ENCODE peak calls at places on chromosome 1, in eight cellular contexts. One of them, this sample, is unnamed. For H3K4me1, the result is how much of the 10 kb centered on the place peaks cover.

GRCh38 chr1:203692565-203693470 is 66.2 kb downstream of the ATP2B4 start:
- DNase-seq in uterus: peak
- DNase-seq in Karpas-422: no peak
- DNase-seq in A673: peak
- DNase-seq in tibial artery: peak
- DNase-seq in fibroblast of lung: peak
- DNase-seq in A549: peak
- DNase-seq in right cardiac atrium: peak
- DNase-seq in this sample: peak

GRCh38 chr1:107153033-107153432 is 12.2 kb downstream of the NTNG1 start:
- DNase-seq in uterus: no peak
- DNase-seq in Karpas-422: peak
- DNase-seq in A673: no peak
- DNase-seq in tibial artery: no peak
- DNase-seq in fibroblast of lung: no peak
- DNase-seq in A549: no peak
- DNase-seq in right cardiac atrium: no peak
- DNase-seq in this sample: no peak

GRCh38 chr1:160910351-160910750 is 25.4 kb upstream of the ITLN1 start:
- DNase-seq in uterus: no peak
- DNase-seq in Karpas-422: no peak
- DNase-seq in A673: no peak
- DNase-seq in tibial artery: no peak
- DNase-seq in fibroblast of lung: no peak
- DNase-seq in A549: no peak
- DNase-seq in right cardiac atrium: no peak
- DNase-seq in this sample: no peak

GRCh38 chr1:109640285-109640865 is 15.5 kb upstream of the GSTM4 start:
- DNase-seq in uterus: peak
- DNase-seq in Karpas-422: peak
- DNase-seq in A673: peak
- DNase-seq in tibial artery: peak
- DNase-seq in fibroblast of lung: peak
- DNase-seq in A549: no peak
- DNase-seq in right cardiac atrium: peak
- DNase-seq in this sample: peak

GRCh38 chr1:35577071-35577998 is 4.2 kb downstream of the TFAP2E start:
- DNase-seq in uterus: no peak
- DNase-seq in Karpas-422: peak
- DNase-seq in A673: no peak
- DNase-seq in tibial artery: no peak
- DNase-seq in fibroblast of lung: no peak
- DNase-seq in A549: no peak
- DNase-seq in right cardiac atrium: peak
- DNase-seq in this sample: no peak

GRCh38 chr1:84208935-84209334 is 64.9 kb downstream of the PRKACB start:
- DNase-seq in uterus: no peak
- DNase-seq in Karpas-422: no peak
- DNase-seq in A673: no peak
- DNase-seq in tibial artery: no peak
- DNase-seq in fibroblast of lung: no peak
- DNase-seq in A549: no peak
- DNase-seq in right cardiac atrium: no peak
- DNase-seq in this sample: no peak

GRCh38 chr1:182721525-182721924 is 37.1 kb upstream of the RGS8 start:
- DNase-seq in uterus: no peak
- DNase-seq in Karpas-422: no peak
- DNase-seq in A673: no peak
- DNase-seq in tibial artery: no peak
- DNase-seq in fibroblast of lung: no peak
- DNase-seq in A549: no peak
- DNase-seq in right cardiac atrium: no peak
- DNase-seq in this sample: no peak

GRCh38 chr1:193325771-193326170 is 139.4 kb upstream of the B3GALT2 start:
- DNase-seq in uterus: no peak
- DNase-seq in Karpas-422: no peak
- DNase-seq in A673: no peak
- DNase-seq in tibial artery: no peak
- DNase-seq in fibroblast of lung: no peak
- DNase-seq in A549: no peak
- DNase-seq in right cardiac atrium: no peak
- DNase-seq in this sample: no peak

GRCh38 chr1:79472067-79472656 is 465.6 kb upstream of the ADGRL4 start:
- DNase-seq in uterus: no peak
- DNase-seq in Karpas-422: no peak
- DNase-seq in A673: no peak
- DNase-seq in tibial artery: no peak
- DNase-seq in fibroblast of lung: no peak
- DNase-seq in A549: no peak
- DNase-seq in right cardiac atrium: no peak
- DNase-seq in this sample: no peak

GRCh38 chr1:213123532-213123931 is 72.5 kb downstream of the RPS6KC1 start:
- DNase-seq in uterus: no peak
- DNase-seq in Karpas-422: no peak
- DNase-seq in A673: no peak
- DNase-seq in tibial artery: no peak
- DNase-seq in fibroblast of lung: peak
- DNase-seq in A549: no peak
- DNase-seq in right cardiac atrium: no peak
- DNase-seq in this sample: peak

GRCh38 chr1:234478152-234478480 is 863 bp downstream of the TARBP1 start:
- DNase-seq in uterus: no peak
- DNase-seq in Karpas-422: peak
- DNase-seq in A673: peak
- DNase-seq in tibial artery: peak
- DNase-seq in fibroblast of lung: peak
- DNase-seq in A549: peak
- DNase-seq in right cardiac atrium: no peak
- DNase-seq in this sample: peak

GRCh38 chr1:4177425-4178150 is 277.5 kb upstream of the C1orf174 start:
- DNase-seq in uterus: no peak
- DNase-seq in Karpas-422: no peak
- DNase-seq in A673: no peak
- DNase-seq in tibial artery: no peak
- DNase-seq in fibroblast of lung: no peak
- DNase-seq in A549: no peak
- DNase-seq in right cardiac atrium: no peak
- DNase-seq in this sample: no peak

GRCh38 chr1:183731151-183731550 is 73.8 kb upstream of the RGL1 start:
- DNase-seq in uterus: no peak
- DNase-seq in Karpas-422: no peak
- DNase-seq in A673: no peak
- DNase-seq in tibial artery: no peak
- DNase-seq in fibroblast of lung: no peak
- DNase-seq in A549: no peak
- DNase-seq in right cardiac atrium: no peak
- DNase-seq in this sample: no peak

GRCh38 chr1:93142161-93142560 is 38.1 kb downstream of the TMED5 start:
- DNase-seq in uterus: no peak
- DNase-seq in Karpas-422: no peak
- DNase-seq in A673: no peak
- DNase-seq in tibial artery: no peak
- DNase-seq in fibroblast of lung: no peak
- DNase-seq in A549: no peak
- DNase-seq in right cardiac atrium: no peak
- DNase-seq in this sample: no peak

GRCh38 chr1:156627313-156627880 is 8.2 kb downstream of the HAPLN2 start:
- DNase-seq in uterus: no peak
- DNase-seq in Karpas-422: no peak
- DNase-seq in A673: peak
- DNase-seq in tibial artery: no peak
- DNase-seq in fibroblast of lung: peak
- DNase-seq in A549: peak
- DNase-seq in right cardiac atrium: no peak
- DNase-seq in this sample: peak

GRCh38 chr1:47180603-47181094 is 9.2 kb downstream of the PDZK1IP1 start:
- DNase-seq in uterus: no peak
- DNase-seq in Karpas-422: no peak
- DNase-seq in A673: no peak
- DNase-seq in tibial artery: no peak
- DNase-seq in fibroblast of lung: no peak
- DNase-seq in A549: no peak
- DNase-seq in right cardiac atrium: no peak
- DNase-seq in this sample: no peak

GRCh38 chr1:19453843-19454242 is 31.5 kb downstream of the CAPZB start:
- DNase-seq in uterus: no peak
- DNase-seq in Karpas-422: peak
- DNase-seq in A673: peak
- DNase-seq in tibial artery: no peak
- DNase-seq in fibroblast of lung: no peak
- DNase-seq in A549: no peak
- DNase-seq in right cardiac atrium: peak
- DNase-seq in this sample: no peak
- H3K4me1 ChIP-seq in uterus: under half
- H3K4me1 ChIP-seq in Karpas-422: half or more
- H3K4me1 ChIP-seq in A673: half or more
- H3K4me1 ChIP-seq in tibial artery: half or more
- H3K4me1 ChIP-seq in fibroblast of lung: half or more
- H3K4me1 ChIP-seq in A549: under half
- H3K4me1 ChIP-seq in right cardiac atrium: half or more
- H3K4me1 ChIP-seq in this sample: half or more

DNA sequence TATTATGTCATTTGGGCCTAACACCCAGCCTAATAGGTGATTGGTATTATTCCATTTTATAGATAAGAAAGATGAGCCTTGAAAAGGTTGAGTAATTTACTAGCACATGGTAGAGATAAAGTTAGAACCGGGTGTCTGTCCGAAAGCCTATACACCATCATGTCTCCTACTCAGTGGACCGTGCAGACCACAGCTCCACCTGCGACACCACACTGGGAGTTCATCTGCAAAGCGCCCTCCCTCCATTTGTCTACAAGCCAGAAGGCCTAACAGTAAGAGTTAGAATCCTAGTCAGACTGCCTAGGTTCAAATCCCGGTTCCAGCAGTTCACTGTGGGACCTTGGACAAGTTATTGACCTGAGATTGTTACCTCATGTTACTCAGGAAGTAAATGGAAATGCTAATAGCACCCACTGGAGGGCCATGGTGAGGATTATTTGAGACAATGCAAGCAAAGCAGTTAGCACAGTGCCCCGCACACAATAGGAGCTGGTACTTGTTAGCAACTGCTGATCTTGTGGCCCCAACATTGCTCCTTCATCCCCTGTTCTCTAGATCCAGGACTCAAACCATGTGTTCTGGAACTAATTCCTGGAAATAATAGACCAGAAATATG is 20.5 kb downstream of the ARMH1 start:
- DNase-seq in uterus: no peak
- DNase-seq in Karpas-422: peak
- DNase-seq in A673: no peak
- DNase-seq in tibial artery: no peak
- DNase-seq in fibroblast of lung: no peak
- DNase-seq in A549: no peak
- DNase-seq in right cardiac atrium: no peak
- DNase-seq in this sample: no peak
- H3K4me1 ChIP-seq in uterus: under half
- H3K4me1 ChIP-seq in Karpas-422: under half
- H3K4me1 ChIP-seq in A673: under half
- H3K4me1 ChIP-seq in tibial artery: under half
- H3K4me1 ChIP-seq in fibroblast of lung: under half
- H3K4me1 ChIP-seq in A549: under half
- H3K4me1 ChIP-seq in right cardiac atrium: under half
- H3K4me1 ChIP-seq in this sample: under half

GRCh38 chr1:208235356-208235982 is 8.7 kb downstream of the PLXNA2 start:
- DNase-seq in uterus: no peak
- DNase-seq in Karpas-422: no peak
- DNase-seq in A673: no peak
- DNase-seq in tibial artery: no peak
- DNase-seq in fibroblast of lung: no peak
- DNase-seq in A549: no peak
- DNase-seq in right cardiac atrium: no peak
- DNase-seq in this sample: no peak

GRCh38 chr1:208239518-208240381 is 4.4 kb downstream of the PLXNA2 start:
- DNase-seq in uterus: no peak
- DNase-seq in Karpas-422: no peak
- DNase-seq in A673: no peak
- DNase-seq in tibial artery: no peak
- DNase-seq in fibroblast of lung: no peak
- DNase-seq in A549: no peak
- DNase-seq in right cardiac atrium: no peak
- DNase-seq in this sample: no peak

GRCh38 chr1:208238710-208239517 is 5.3 kb downstream of the PLXNA2 start:
- DNase-seq in uterus: peak
- DNase-seq in Karpas-422: peak
- DNase-seq in A673: peak
- DNase-seq in tibial artery: no peak
- DNase-seq in fibroblast of lung: peak
- DNase-seq in A549: peak
- DNase-seq in right cardiac atrium: no peak
- DNase-seq in this sample: peak

GRCh38 chr1:208235983-208236761 is 8.0 kb downstream of the PLXNA2 start:
- DNase-seq in uterus: peak
- DNase-seq in Karpas-422: no peak
- DNase-seq in A673: no peak
- DNase-seq in tibial artery: peak
- DNase-seq in fibroblast of lung: peak
- DNase-seq in A549: no peak
- DNase-seq in right cardiac atrium: peak
- DNase-seq in this sample: peak

DNA sequence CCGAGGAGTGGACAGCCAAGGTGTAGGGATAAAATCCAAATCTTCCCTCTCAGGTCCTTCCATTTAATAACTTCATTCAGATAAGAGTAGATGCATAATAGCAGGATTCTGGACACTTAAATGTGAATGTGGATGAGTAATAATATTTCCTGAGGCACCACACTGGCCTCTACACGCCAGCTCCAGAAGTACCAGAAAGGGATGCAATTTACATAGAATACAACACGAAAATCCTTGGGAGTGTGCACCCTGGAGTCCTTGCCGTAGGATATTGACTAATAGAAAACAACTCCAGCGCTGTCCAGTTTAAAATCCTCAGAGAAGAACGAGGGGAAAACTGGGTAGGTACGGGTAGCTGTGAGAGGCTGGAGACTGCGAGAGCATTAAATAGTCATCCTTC is 6.9 kb downstream of the PLXNA2 start:
- DNase-seq in uterus: no peak
- DNase-seq in Karpas-422: no peak
- DNase-seq in A673: no peak
- DNase-seq in tibial artery: no peak
- DNase-seq in fibroblast of lung: no peak
- DNase-seq in A549: no peak
- DNase-seq in right cardiac atrium: no peak
- DNase-seq in this sample: no peak
- H3K4me1 ChIP-seq in uterus: under half
- H3K4me1 ChIP-seq in Karpas-422: under half
- H3K4me1 ChIP-seq in A673: under half
- H3K4me1 ChIP-seq in tibial artery: half or more
- H3K4me1 ChIP-seq in fibroblast of lung: under half
- H3K4me1 ChIP-seq in A549: under half
- H3K4me1 ChIP-seq in right cardiac atrium: under half
- H3K4me1 ChIP-seq in this sample: under half

DNA sequence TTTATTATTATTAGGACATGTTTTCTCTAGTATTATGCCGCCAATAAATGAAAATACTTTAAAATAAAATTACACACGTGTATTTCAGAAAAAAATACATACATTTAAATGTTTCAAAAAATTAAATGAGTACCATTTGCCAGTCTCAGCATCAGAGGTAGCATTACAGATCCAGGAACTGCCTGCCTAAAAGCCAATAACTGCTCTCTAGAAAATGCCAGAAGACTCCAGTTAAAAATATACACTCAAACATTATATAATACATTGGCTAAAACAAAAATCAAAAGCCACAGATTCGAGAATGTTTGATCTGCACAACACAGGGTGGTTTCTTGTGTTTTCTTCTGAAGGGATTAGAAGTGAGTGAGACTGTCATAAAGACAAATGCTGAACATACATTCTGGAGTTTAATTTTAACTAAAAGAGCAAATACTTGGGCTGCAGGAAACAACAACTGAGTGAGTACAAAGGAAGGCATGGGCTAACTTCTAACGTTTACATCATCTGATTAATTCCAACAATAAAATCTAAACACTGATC is 105.5 kb downstream of the RERE start:
- DNase-seq in uterus: no peak
- DNase-seq in Karpas-422: no peak
- DNase-seq in A673: no peak
- DNase-seq in tibial artery: no peak
- DNase-seq in fibroblast of lung: no peak
- DNase-seq in A549: peak
- DNase-seq in right cardiac atrium: no peak
- DNase-seq in this sample: no peak
- H3K4me1 ChIP-seq in uterus: under half
- H3K4me1 ChIP-seq in Karpas-422: under half
- H3K4me1 ChIP-seq in A673: under half
- H3K4me1 ChIP-seq in tibial artery: under half
- H3K4me1 ChIP-seq in fibroblast of lung: under half
- H3K4me1 ChIP-seq in A549: half or more
- H3K4me1 ChIP-seq in right cardiac atrium: under half
- H3K4me1 ChIP-seq in this sample: under half

This sample was measured in adipocyte.